ENCODE peak calls at places on chromosomes 5 and 9, in six cellular contexts. One of them, this sample, is unnamed.

GRCh38 chr5:81789033-81789432 is 38.1 kb upstream of the SSBP2 start:
- DNase-seq in K562: peak; percentile 26
- DNase-seq in ovary: no peak
- DNase-seq in suprapubic skin: no peak
- DNase-seq in upper lobe of left lung: peak; percentile 36
- DNase-seq in tibial nerve: no peak
- DNase-seq in this sample: no peak

GRCh38 chr5:172437445-172438303 is 16.7 kb downstream of the SH3PXD2B start:
- DNase-seq in K562: peak; percentile 17
- DNase-seq in ovary: peak; percentile 71
- DNase-seq in suprapubic skin: peak; percentile 88
- DNase-seq in upper lobe of left lung: peak; percentile 81
- DNase-seq in tibial nerve: peak; percentile 70
- DNase-seq in this sample: peak; percentile 91

GRCh38 chr5:93601433-93602175 is 18.6 kb downstream of the NR2F1 start:
- DNase-seq in K562: no peak
- DNase-seq in ovary: no peak
- DNase-seq in suprapubic skin: no peak
- DNase-seq in upper lobe of left lung: no peak
- DNase-seq in tibial nerve: peak; percentile 49
- DNase-seq in this sample: no peak

GRCh38 chr9:136651859-136652258 is 10.9 kb upstream of the EGFL7 start:
- DNase-seq in K562: no peak
- DNase-seq in ovary: no peak
- DNase-seq in suprapubic skin: no peak
- DNase-seq in upper lobe of left lung: no peak
- DNase-seq in tibial nerve: no peak
- DNase-seq in this sample: no peak

GRCh38 chr9:91062281-91062680 is 260.7 kb downstream of the SYK start:
- DNase-seq in K562: no peak
- DNase-seq in ovary: no peak
- DNase-seq in suprapubic skin: no peak
- DNase-seq in upper lobe of left lung: no peak
- DNase-seq in tibial nerve: no peak
- DNase-seq in this sample: no peak

GRCh38 chr5:41842777-41843176 is 27.4 kb downstream of the OXCT1 start:
- DNase-seq in K562: no peak
- DNase-seq in ovary: no peak
- DNase-seq in suprapubic skin: no peak
- DNase-seq in upper lobe of left lung: no peak
- DNase-seq in tibial nerve: no peak
- DNase-seq in this sample: no peak

GRCh38 chr5:173454381-173454763 is 126.2 kb upstream of the STC2 start:
- DNase-seq in K562: no peak
- DNase-seq in ovary: no peak
- DNase-seq in suprapubic skin: no peak
- DNase-seq in upper lobe of left lung: no peak
- DNase-seq in tibial nerve: no peak
- DNase-seq in this sample: no peak

GRCh38 chr5:72767289-72768010 is 49.0 kb upstream of the TNPO1 start:
- DNase-seq in K562: peak; percentile 7
- DNase-seq in ovary: no peak
- DNase-seq in suprapubic skin: no peak
- DNase-seq in upper lobe of left lung: no peak
- DNase-seq in tibial nerve: no peak
- DNase-seq in this sample: no peak

GRCh38 chr5:194102-194501 is 2.8 kb downstream of the LRRC14B start:
- DNase-seq in K562: no peak
- DNase-seq in ovary: no peak
- DNase-seq in suprapubic skin: no peak
- DNase-seq in upper lobe of left lung: no peak
- DNase-seq in tibial nerve: no peak
- DNase-seq in this sample: peak; percentile 63

GRCh38 chr9:120619751-120620655 is 40.0 kb upstream of the CDK5RAP2 start:
- DNase-seq in K562: peak; percentile 69
- DNase-seq in ovary: peak; percentile 69
- DNase-seq in suprapubic skin: no peak
- DNase-seq in upper lobe of left lung: peak; percentile 58
- DNase-seq in tibial nerve: peak; percentile 84
- DNase-seq in this sample: no peak

GRCh38 chr5:167528651-167529050 is 762.8 kb upstream of the WWC1 start:
- DNase-seq in K562: no peak
- DNase-seq in ovary: no peak
- DNase-seq in suprapubic skin: no peak
- DNase-seq in upper lobe of left lung: no peak
- DNase-seq in tibial nerve: no peak
- DNase-seq in this sample: no peak

GRCh38 chr9:137422668-137423000 is 328 bp downstream of the EXD3 start:
- DNase-seq in K562: peak; percentile 72
- DNase-seq in ovary: peak; percentile 33
- DNase-seq in suprapubic skin: peak; percentile 72
- DNase-seq in upper lobe of left lung: no peak
- DNase-seq in tibial nerve: no peak
- DNase-seq in this sample: peak; percentile 69

GRCh38 chr9:117782931-117783788 is 79.0 kb downstream of the TLR4 start:
- DNase-seq in K562: no peak
- DNase-seq in ovary: peak; percentile 54
- DNase-seq in suprapubic skin: peak; percentile 78
- DNase-seq in upper lobe of left lung: peak; percentile 62
- DNase-seq in tibial nerve: peak; percentile 73
- DNase-seq in this sample: peak; percentile 73
- TF ChIP-seq EP300 in K562: no peak
- TF ChIP-seq EP300 in ovary: no peak
- TF ChIP-seq EP300 in suprapubic skin: no peak
- TF ChIP-seq EP300 in upper lobe of left lung: no peak
- TF ChIP-seq EP300 in tibial nerve: peak; percentile 71
- TF ChIP-seq EP300 in this sample: no peak

GRCh38 chr5:140265845-140266244 is 37.1 kb downstream of the PFDN1 start:
- DNase-seq in K562: no peak
- DNase-seq in ovary: no peak
- DNase-seq in suprapubic skin: no peak
- DNase-seq in upper lobe of left lung: no peak
- DNase-seq in tibial nerve: no peak
- DNase-seq in this sample: no peak

GRCh38 chr5:140270008-140270407 is 32.9 kb downstream of the PFDN1 start:
- DNase-seq in K562: no peak
- DNase-seq in ovary: no peak
- DNase-seq in suprapubic skin: no peak
- DNase-seq in upper lobe of left lung: no peak
- DNase-seq in tibial nerve: no peak
- DNase-seq in this sample: no peak

GRCh38 chr5:140267559-140268018 is 35.3 kb downstream of the PFDN1 start:
- DNase-seq in K562: no peak
- DNase-seq in ovary: no peak
- DNase-seq in suprapubic skin: no peak
- DNase-seq in upper lobe of left lung: no peak
- DNase-seq in tibial nerve: no peak
- DNase-seq in this sample: no peak

GRCh38 chr5:140266471-140267200 is 36.3 kb downstream of the PFDN1 start:
- DNase-seq in K562: no peak
- DNase-seq in ovary: no peak
- DNase-seq in suprapubic skin: no peak
- DNase-seq in upper lobe of left lung: no peak
- DNase-seq in tibial nerve: no peak
- DNase-seq in this sample: no peak

DNA sequence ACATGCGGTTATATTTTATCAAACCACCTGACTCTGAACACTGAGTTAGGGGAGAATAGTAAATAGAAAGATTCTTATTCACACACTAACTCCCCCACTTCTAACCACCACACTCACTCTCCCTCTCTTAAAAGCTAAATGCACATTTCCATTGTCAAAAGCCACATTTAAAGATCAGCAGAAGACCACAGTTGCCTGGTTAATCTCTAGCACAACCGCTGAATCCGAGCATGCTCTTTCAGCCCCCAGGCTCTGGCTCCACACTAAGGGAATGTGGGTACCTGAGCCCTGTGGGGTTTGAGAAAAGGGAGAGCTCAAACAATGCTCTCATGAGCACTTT is 35.7 kb downstream of the PFDN1 start:
- DNase-seq in K562: no peak
- DNase-seq in ovary: no peak
- DNase-seq in suprapubic skin: no peak
- DNase-seq in upper lobe of left lung: no peak
- DNase-seq in tibial nerve: no peak
- DNase-seq in this sample: no peak
- H3K4me1 ChIP-seq in K562: peaks cover 9% of the 10 kb centered on the region
- H3K4me1 ChIP-seq in ovary: no peaks in the 10 kb centered on the region
- H3K4me1 ChIP-seq in suprapubic skin: peaks cover 3% of the 10 kb centered on the region
- H3K4me1 ChIP-seq in upper lobe of left lung: peaks cover 9% of the 10 kb centered on the region
- H3K4me1 ChIP-seq in tibial nerve: peaks cover 22% of the 10 kb centered on the region
- H3K4me1 ChIP-seq in this sample: peaks cover 13% of the 10 kb centered on the region

GRCh38 chr9:21255538-21256212 is 15.9 kb upstream of the IFNA14 start:
- DNase-seq in K562: no peak
- DNase-seq in ovary: no peak
- DNase-seq in suprapubic skin: no peak
- DNase-seq in upper lobe of left lung: no peak
- DNase-seq in tibial nerve: no peak
- DNase-seq in this sample: no peak
- H3K4me3 ChIP-seq in K562: no peak overlapping the region
- H3K4me3 ChIP-seq in ovary: no peak overlapping the region
- H3K4me3 ChIP-seq in suprapubic skin: no peak overlapping the region
- H3K4me3 ChIP-seq in upper lobe of left lung: no peak overlapping the region
- H3K4me3 ChIP-seq in tibial nerve: no peak overlapping the region
- H3K4me3 ChIP-seq in this sample: no peak overlapping the region

DNA sequence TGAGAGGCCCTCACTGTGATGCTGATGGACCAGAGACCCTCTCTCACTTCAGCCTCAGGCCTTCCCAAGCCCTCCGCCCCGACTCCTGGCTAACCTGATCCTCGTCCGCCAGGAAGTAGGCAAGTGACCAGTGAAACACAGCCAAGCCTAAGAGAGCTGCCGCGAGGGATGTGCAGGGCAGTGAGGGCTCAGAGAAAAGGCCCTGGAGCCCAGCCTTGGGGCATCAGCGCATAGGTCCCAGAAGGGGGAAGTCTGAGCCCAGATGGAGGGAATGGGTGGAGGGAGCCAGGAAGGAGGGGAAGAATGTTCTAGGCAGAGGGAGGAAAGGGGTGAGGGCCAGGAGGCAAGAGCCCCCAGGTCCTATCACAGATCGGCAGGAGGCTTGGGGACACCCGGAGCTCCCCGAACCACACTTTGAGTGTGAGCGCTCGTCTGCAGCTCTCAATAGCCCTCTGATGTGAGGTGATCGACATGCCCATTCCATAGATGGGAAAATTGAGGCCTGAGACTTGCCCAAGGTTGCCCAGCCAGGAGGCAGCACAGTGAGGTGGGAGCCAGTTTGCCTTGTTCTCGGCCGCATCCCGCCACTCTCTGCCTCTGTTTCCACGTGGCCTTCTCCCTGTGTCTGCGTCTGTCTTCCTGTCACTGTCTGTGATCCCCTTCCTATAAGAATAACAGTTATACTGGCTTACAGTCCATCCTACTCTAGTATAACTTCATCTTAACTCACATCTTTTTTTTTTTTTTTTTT is 20.2 kb downstream of the PLPP7 start:
- DNase-seq in K562: no peak
- DNase-seq in ovary: no peak
- DNase-seq in suprapubic skin: no peak
- DNase-seq in upper lobe of left lung: no peak
- DNase-seq in tibial nerve: no peak
- DNase-seq in this sample: no peak
- TF ChIP-seq EP300 in K562: no peak
- TF ChIP-seq EP300 in ovary: no peak
- TF ChIP-seq EP300 in suprapubic skin: no peak
- TF ChIP-seq EP300 in upper lobe of left lung: no peak
- TF ChIP-seq EP300 in tibial nerve: no peak
- TF ChIP-seq EP300 in this sample: no peak

GRCh38 chr5:175652741-175653663 is 4.9 kb upstream of the HRH2 start:
- DNase-seq in K562: no peak
- DNase-seq in ovary: no peak
- DNase-seq in suprapubic skin: no peak
- DNase-seq in upper lobe of left lung: no peak
- DNase-seq in tibial nerve: no peak
- DNase-seq in this sample: no peak
- H3K4me1 ChIP-seq in K562: no peaks in the 10 kb centered on the region
- H3K4me1 ChIP-seq in ovary: no peaks in the 10 kb centered on the region
- H3K4me1 ChIP-seq in suprapubic skin: peaks cover 6% of the 10 kb centered on the region
- H3K4me1 ChIP-seq in upper lobe of left lung: peaks cover 14% of the 10 kb centered on the region
- H3K4me1 ChIP-seq in tibial nerve: peaks cover 4% of the 10 kb centered on the region
- H3K4me1 ChIP-seq in this sample: peaks cover 4% of the 10 kb centered on the region

DNA sequence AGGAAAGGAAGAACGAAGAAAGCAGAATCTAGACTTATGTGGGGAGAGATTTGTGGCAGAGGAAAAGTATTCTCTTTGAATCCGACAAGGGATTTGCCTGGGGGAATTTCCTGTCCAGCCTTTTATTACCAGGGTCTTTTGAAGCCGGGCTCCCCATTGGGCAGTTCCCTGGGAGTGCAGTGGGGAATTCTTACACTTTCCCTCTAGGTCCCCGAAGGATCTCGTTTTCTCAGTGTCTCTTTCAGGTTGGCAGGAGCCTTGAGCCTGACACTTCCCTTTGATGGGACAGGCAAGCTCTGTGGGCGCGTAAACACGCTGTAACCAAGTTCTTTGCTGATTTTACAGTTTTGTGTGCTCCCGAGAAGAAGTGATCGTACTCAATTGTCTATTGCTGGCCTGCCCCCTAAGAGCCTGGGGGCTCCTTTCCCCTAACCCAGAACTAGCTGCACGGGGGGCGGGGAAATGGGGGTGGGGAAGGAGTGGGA is 582 bp upstream of the VCAN start:
- DNase-seq in K562: no peak
- DNase-seq in ovary: no peak
- DNase-seq in suprapubic skin: no peak
- DNase-seq in upper lobe of left lung: no peak
- DNase-seq in tibial nerve: no peak
- DNase-seq in this sample: no peak
- H3K4me3 ChIP-seq in K562: no peak overlapping the region
- H3K4me3 ChIP-seq in ovary: peak overlapping the region; percentile 32
- H3K4me3 ChIP-seq in suprapubic skin: peak overlapping the region; percentile 52
- H3K4me3 ChIP-seq in upper lobe of left lung: peak overlapping the region; percentile 53
- H3K4me3 ChIP-seq in tibial nerve: peak overlapping the region; percentile 34
- H3K4me3 ChIP-seq in this sample: peak overlapping the region; percentile 31

GRCh38 chr9:33161011-33161588 is 6.0 kb downstream of the B4GALT1 start:
- DNase-seq in K562: no peak
- DNase-seq in ovary: peak; percentile 75
- DNase-seq in suprapubic skin: peak; percentile 82
- DNase-seq in upper lobe of left lung: peak; percentile 93
- DNase-seq in tibial nerve: peak; percentile 36
- DNase-seq in this sample: peak; percentile 84
- TF ChIP-seq EP300 in K562: no peak
- TF ChIP-seq EP300 in ovary: no peak
- TF ChIP-seq EP300 in suprapubic skin: no peak
- TF ChIP-seq EP300 in upper lobe of left lung: no peak
- TF ChIP-seq EP300 in tibial nerve: peak; percentile 14
- TF ChIP-seq EP300 in this sample: no peak

GRCh38 chr9:131704988-131705387 is 34.9 kb downstream of the RAPGEF1 start:
- DNase-seq in K562: no peak
- DNase-seq in ovary: no peak
- DNase-seq in suprapubic skin: peak; percentile 38
- DNase-seq in upper lobe of left lung: no peak
- DNase-seq in tibial nerve: no peak
- DNase-seq in this sample: no peak
- H3K4me1 ChIP-seq in K562: peaks cover 16% of the 10 kb centered on the region
- H3K4me1 ChIP-seq in ovary: no peaks in the 10 kb centered on the region
- H3K4me1 ChIP-seq in suprapubic skin: peaks cover 78% of the 10 kb centered on the region
- H3K4me1 ChIP-seq in upper lobe of left lung: peaks cover 81% of the 10 kb centered on the region
- H3K4me1 ChIP-seq in tibial nerve: peaks cover 59% of the 10 kb centered on the region
- H3K4me1 ChIP-seq in this sample: no peaks in the 10 kb centered on the region

DNA sequence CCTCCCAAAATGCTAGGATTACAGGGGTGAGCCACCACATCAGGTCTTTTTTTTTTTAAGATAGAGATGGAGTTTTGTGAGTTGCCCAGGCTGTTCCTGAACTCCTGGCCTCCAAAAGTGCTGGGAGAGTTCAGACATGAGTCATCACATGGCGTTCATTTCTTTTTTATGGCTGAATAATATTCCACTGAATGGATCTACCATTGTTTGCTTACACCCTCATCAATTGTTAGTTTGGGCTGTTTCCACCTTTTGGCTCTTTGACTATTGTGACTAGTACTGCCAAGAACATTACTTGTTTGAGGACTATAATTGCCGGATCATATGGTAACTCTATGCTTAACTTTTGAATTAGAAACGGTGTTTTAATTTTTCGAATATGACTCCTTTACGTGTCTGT is 787 bp upstream of the N4BP3 start:
- DNase-seq in K562: no peak
- DNase-seq in ovary: no peak
- DNase-seq in suprapubic skin: no peak
- DNase-seq in upper lobe of left lung: no peak
- DNase-seq in tibial nerve: no peak
- DNase-seq in this sample: no peak
- H3K4me3 ChIP-seq in K562: peak overlapping the region; percentile 66
- H3K4me3 ChIP-seq in ovary: no peak overlapping the region
- H3K4me3 ChIP-seq in suprapubic skin: no peak overlapping the region
- H3K4me3 ChIP-seq in upper lobe of left lung: no peak overlapping the region
- H3K4me3 ChIP-seq in tibial nerve: no peak overlapping the region
- H3K4me3 ChIP-seq in this sample: no peak overlapping the region